ENCODE peak calls at places on chromosomes 6 and 20, in five cellular contexts. One of them, this sample, is unnamed.

GRCh38 chr20:47982574-47983360 is 197.5 kb upstream of the SULF2 start:
- DNase-seq in T follicular helper cell: no peak
- DNase-seq in DMS 273 treated with DMSO at 0.1 percent for 48 hours: no peak
- DNase-seq in HT1080: no peak
- DNase-seq in A172: peak; percentile 19
- DNase-seq in this sample: no peak

GRCh38 chr6:34157236-34157830 is 11.4 kb upstream of the GRM4 start:
- DNase-seq in A172: no peak
- DNase-seq in HT1080: no peak
- DNase-seq in DMS 273 treated with DMSO at 0.1 percent for 48 hours: no peak
- DNase-seq in T follicular helper cell: no peak
- DNase-seq in this sample: no peak

GRCh38 chr20:14622796-14623195 is 285.4 kb upstream of the FLRT3 start:
- DNase-seq in A172: peak; percentile 75
- DNase-seq in DMS 273 treated with DMSO at 0.1 percent for 48 hours: no peak
- DNase-seq in T follicular helper cell: no peak
- DNase-seq in HT1080: peak; percentile 86
- DNase-seq in this sample: no peak

GRCh38 chr6:68059894-68060293 is 575.2 kb upstream of the ADGRB3 start:
- DNase-seq in DMS 273 treated with DMSO at 0.1 percent for 48 hours: no peak
- DNase-seq in A172: no peak
- DNase-seq in HT1080: no peak
- DNase-seq in T follicular helper cell: no peak
- DNase-seq in this sample: no peak

GRCh38 chr6:154302111-154302752 is 54.4 kb downstream of the IPCEF1 start:
- DNase-seq in DMS 273 treated with DMSO at 0.1 percent for 48 hours: no peak
- DNase-seq in T follicular helper cell: no peak
- DNase-seq in A172: peak; percentile 87
- DNase-seq in HT1080: peak; percentile 94
- DNase-seq in this sample: no peak

GRCh38 chr20:63696628-63697356 is at the start of gene TNFRSF6B:
- DNase-seq in DMS 273 treated with DMSO at 0.1 percent for 48 hours: no peak
- DNase-seq in A172: no peak
- DNase-seq in HT1080: no peak
- DNase-seq in T follicular helper cell: no peak
- DNase-seq in this sample: no peak

GRCh38 chr6:31771992-31772358 is 5.2 kb downstream of the VWA7 start:
- DNase-seq in DMS 273 treated with DMSO at 0.1 percent for 48 hours: no peak
- DNase-seq in HT1080: no peak
- DNase-seq in A172: peak; percentile 41
- DNase-seq in T follicular helper cell: no peak
- DNase-seq in this sample: peak; percentile 47

GRCh38 chr20:51979226-51979625 is 176.9 kb upstream of the SALL4 start:
- DNase-seq in T follicular helper cell: no peak
- DNase-seq in HT1080: no peak
- DNase-seq in DMS 273 treated with DMSO at 0.1 percent for 48 hours: no peak
- DNase-seq in A172: no peak
- DNase-seq in this sample: no peak

GRCh38 chr20:54044156-54044555 is 26.2 kb downstream of the BCAS1 start:
- DNase-seq in A172: peak; percentile 54
- DNase-seq in T follicular helper cell: no peak
- DNase-seq in DMS 273 treated with DMSO at 0.1 percent for 48 hours: no peak
- DNase-seq in HT1080: peak; percentile 19
- DNase-seq in this sample: no peak

GRCh38 chr20:16970751-16971150 is 222.6 kb downstream of the OTOR start:
- DNase-seq in DMS 273 treated with DMSO at 0.1 percent for 48 hours: no peak
- DNase-seq in T follicular helper cell: no peak
- DNase-seq in A172: no peak
- DNase-seq in HT1080: no peak
- DNase-seq in this sample: no peak

GRCh38 chr6:64062960-64063683 is 427.5 kb downstream of the PHF3 start:
- DNase-seq in A172: no peak
- DNase-seq in T follicular helper cell: no peak
- DNase-seq in HT1080: peak; percentile 59
- DNase-seq in DMS 273 treated with DMSO at 0.1 percent for 48 hours: no peak
- DNase-seq in this sample: no peak

GRCh38 chr20:43946659-43947315 is 32.1 kb downstream of the TOX2 start:
- DNase-seq in HT1080: no peak
- DNase-seq in A172: no peak
- DNase-seq in DMS 273 treated with DMSO at 0.1 percent for 48 hours: no peak
- DNase-seq in T follicular helper cell: no peak
- DNase-seq in this sample: no peak

GRCh38 chr6:5950448-5950847 is 56.3 kb downstream of the NRN1 start:
- DNase-seq in A172: peak; percentile 34
- DNase-seq in DMS 273 treated with DMSO at 0.1 percent for 48 hours: no peak
- DNase-seq in HT1080: peak; percentile 65
- DNase-seq in T follicular helper cell: no peak
- DNase-seq in this sample: no peak

GRCh38 chr20:44204156-44204831 is 6.3 kb downstream of the OSER1 start:
- DNase-seq in A172: peak; percentile 95
- DNase-seq in DMS 273 treated with DMSO at 0.1 percent for 48 hours: no peak
- DNase-seq in HT1080: peak; percentile 93
- DNase-seq in T follicular helper cell: no peak
- DNase-seq in this sample: no peak

GRCh38 chr6:12645941-12646340 is 70.6 kb upstream of the PHACTR1 start:
- DNase-seq in HT1080: no peak
- DNase-seq in T follicular helper cell: no peak
- DNase-seq in A172: no peak
- DNase-seq in DMS 273 treated with DMSO at 0.1 percent for 48 hours: no peak
- DNase-seq in this sample: no peak

GRCh38 chr6:15569035-15569995 is 93.5 kb downstream of the DTNBP1 start:
- DNase-seq in DMS 273 treated with DMSO at 0.1 percent for 48 hours: no peak
- DNase-seq in HT1080: no peak
- DNase-seq in T follicular helper cell: no peak
- DNase-seq in A172: no peak
- DNase-seq in this sample: no peak

GRCh38 chr6:142374965-142375733 is 73.3 kb downstream of the ADGRG6 start:
- DNase-seq in HT1080: peak; percentile 86
- DNase-seq in DMS 273 treated with DMSO at 0.1 percent for 48 hours: no peak
- DNase-seq in A172: peak; percentile 95
- DNase-seq in T follicular helper cell: no peak
- DNase-seq in this sample: no peak

GRCh38 chr6:32947552-32948465 is 5.1 kb downstream of the HLA-DMA start:
- DNase-seq in A172: peak; percentile 33
- DNase-seq in DMS 273 treated with DMSO at 0.1 percent for 48 hours: no peak
- DNase-seq in HT1080: peak; percentile 48
- DNase-seq in T follicular helper cell: peak; percentile 31
- DNase-seq in this sample: peak; percentile 27

GRCh38 chr20:6632187-6632586 is 135.3 kb upstream of the BMP2 start:
- DNase-seq in T follicular helper cell: no peak
- DNase-seq in HT1080: peak; percentile 5
- DNase-seq in A172: no peak
- DNase-seq in DMS 273 treated with DMSO at 0.1 percent for 48 hours: no peak
- DNase-seq in this sample: no peak

GRCh38 chr20:36093025-36093803 is 61.3 kb upstream of the EPB41L1 start:
- DNase-seq in A172: no peak
- DNase-seq in DMS 273 treated with DMSO at 0.1 percent for 48 hours: no peak
- DNase-seq in HT1080: no peak
- DNase-seq in T follicular helper cell: no peak
- DNase-seq in this sample: peak; percentile 14

GRCh38 chr6:22445946-22446345 is 123.4 kb upstream of the HDGFL1 start:
- DNase-seq in A172: no peak
- DNase-seq in DMS 273 treated with DMSO at 0.1 percent for 48 hours: no peak
- DNase-seq in HT1080: no peak
- DNase-seq in T follicular helper cell: no peak
- DNase-seq in this sample: no peak

GRCh38 chr6:170248861-170249600 is 41.8 kb downstream of the DLL1 start:
- DNase-seq in DMS 273 treated with DMSO at 0.1 percent for 48 hours: no peak
- DNase-seq in T follicular helper cell: no peak
- DNase-seq in A172: no peak
- DNase-seq in HT1080: no peak
- DNase-seq in this sample: no peak

GRCh38 chr6:30955367-30956042 is 14.7 kb downstream of the MUCL3 start:
- DNase-seq in HT1080: peak; percentile 61
- DNase-seq in A172: no peak
- DNase-seq in DMS 273 treated with DMSO at 0.1 percent for 48 hours: no peak
- DNase-seq in T follicular helper cell: peak; percentile 37
- DNase-seq in this sample: peak; percentile 59

GRCh38 chr6:46973029-46973428 is 51.3 kb upstream of the ADGRF5 start:
- DNase-seq in T follicular helper cell: no peak
- DNase-seq in HT1080: no peak
- DNase-seq in A172: no peak
- DNase-seq in DMS 273 treated with DMSO at 0.1 percent for 48 hours: no peak
- DNase-seq in this sample: no peak

GRCh38 chr6:113048741-113049140 is 701.6 kb downstream of the RFPL4B start:
- DNase-seq in DMS 273 treated with DMSO at 0.1 percent for 48 hours: no peak
- DNase-seq in HT1080: no peak
- DNase-seq in T follicular helper cell: no peak
- DNase-seq in A172: no peak
- DNase-seq in this sample: no peak

This sample was measured in activated T-cell treated with anti-CD3 and anti-CD28 coated beads, Interleukin-2, amount 50 U/mL, for 4 hours.